ENCODE peak calls at places on chromosomes 3 and 15, in five cellular contexts. K is endothelial cell of umbilical vein, H is stomach, Q is HL-60, D is esophagus muscularis mucosa. M is an unnamed sample.
A peak's percentile ranks its signal among the peaks of the same experiment; 100 is the strongest.

GRCh38 chr3:177452487-177452886 is 255.2 kb upstream of the TBL1XR1 start:
- DNase-seq in K (peak; percentile 75), H (no peak), Q (no peak), D (no peak), M (no peak)

GRCh38 chr3:33624756-33625155 is 93.3 kb downstream of the CLASP2 start:
- DNase-seq in K (no peak), H (no peak), Q (no peak), D (no peak), M (no peak)

GRCh38 chr15:65408370-65409283 is 14.1 kb downstream of the IGDCC4 start:
- DNase-seq in K (peak; percentile 26), H (no peak), Q (no peak), D (no peak), M (no peak)

GRCh38 chr3:46368569-46368968 is 2.2 kb upstream of the CCR5 start:
- DNase-seq in K (no peak), H (peak; percentile 51), Q (peak; percentile 58), D (no peak), M (no peak)

GRCh38 chr3:125061170-125061569 is 5.4 kb upstream of the HEG1 start:
- DNase-seq in K (no peak), H (no peak), Q (no peak), D (peak; percentile 94), M (no peak)

GRCh38 chr3:141462176-141462859 is 24.5 kb upstream of the RASA2 start:
- DNase-seq in K (no peak), H (no peak), Q (no peak), D (no peak), M (no peak)

GRCh38 chr3:133463441-133463860 is 63.6 kb downstream of the BFSP2 start:
- DNase-seq in K (no peak), H (no peak), Q (no peak), D (no peak), M (no peak)

GRCh38 chr3:155270485-155271342 is 22.8 kb downstream of the STRIT1 start:
- DNase-seq in K (no peak), H (no peak), Q (no peak), D (no peak), M (no peak)

GRCh38 chr3:153443961-153444360 is 281.9 kb downstream of the RAP2B start:
- DNase-seq in K (peak; percentile 18), H (no peak), Q (no peak), D (no peak), M (no peak)

GRCh38 chr15:60649845-60650548 is 171.1 kb upstream of the ICE2 start:
- DNase-seq in K (no peak), H (no peak), Q (no peak), D (no peak), M (no peak)

GRCh38 chr3:63763156-63763555 is 55.9 kb upstream of the C3orf49 start:
- DNase-seq in K (no peak), H (no peak), Q (no peak), D (no peak), M (no peak)

GRCh38 chr3:192892981-192893827 is 24.5 kb downstream of the MB21D2 start:
- DNase-seq in K (peak; percentile 44), H (no peak), Q (no peak), D (no peak), M (peak; percentile 10)

GRCh38 chr3:61451841-61452240 is 109.5 kb upstream of the PTPRG start:
- DNase-seq in K (no peak), H (no peak), Q (no peak), D (no peak), M (no peak)

GRCh38 chr3:11995061-11995460 is 9.1 kb upstream of the SYN2 start:
- DNase-seq in K (no peak), H (no peak), Q (no peak), D (no peak), M (no peak)

GRCh38 chr3:137767146-137768020 is 3.3 kb downstream of the SOX14 start:
- DNase-seq in K (no peak), H (no peak), Q (no peak), D (peak; percentile 88), M (no peak)

GRCh38 chr3:156657862-156658731 is 16.3 kb upstream of the TIPARP start:
- DNase-seq in K (no peak), H (no peak), Q (no peak), D (no peak), M (no peak)

GRCh38 chr3:141681390-141681780 is 56.7 kb upstream of the RNF7 start:
- DNase-seq in K (no peak), H (no peak), Q (no peak), D (no peak), M (no peak)

GRCh38 chr3:18477620-18478019 is 52.5 kb upstream of the SATB1 start:
- DNase-seq in K (no peak), H (no peak), Q (no peak), D (no peak), M (no peak)

GRCh38 chr3:188926741-188927650 is 244.8 kb upstream of the TPRG1 start:
- DNase-seq in K (no peak), H (no peak), Q (no peak), D (no peak), M (no peak)

GRCh38 chr15:59332009-59332408 is 40.7 kb downstream of the MYO1E start:
- DNase-seq in K (no peak), H (no peak), Q (no peak), D (no peak), M (no peak)

GRCh38 chr3:160665784-160666526 is 11.0 kb upstream of the ARL14 start:
- DNase-seq in K (peak; percentile 21), H (no peak), Q (no peak), D (no peak), M (no peak)
- TF ChIP-seq POLR2AphosphoS5 in K (no peak), H (no peak), Q (no peak), D (no peak), M (no peak)

GRCh38 chr3:100221159-100221558 is 39.6 kb upstream of the TBC1D23 start:
- DNase-seq in K (no peak), H (no peak), Q (no peak), D (no peak), M (no peak)
- TF ChIP-seq POLR2AphosphoS5 in K (no peak), H (no peak), Q (no peak), D (no peak), M (no peak)

GRCh38 chr15:80990955-80991354 is 1.3 kb upstream of the MESD start:
- DNase-seq in K (no peak), H (no peak), Q (no peak), D (no peak), M (no peak)
- TF ChIP-seq POLR2AphosphoS5 in K (no peak), H (no peak), Q (no peak), D (no peak), M (no peak)

GRCh38 chr15:90667063-90667754 is 49.9 kb upstream of the BLM start:
- DNase-seq in K (no peak), H (no peak), Q (no peak), D (no peak), M (no peak)

GRCh38 chr15:90664650-90665287 is 52.4 kb upstream of the BLM start:
- DNase-seq in K (peak; percentile 28), H (no peak), Q (no peak), D (no peak), M (no peak)

GRCh38 chr15:90660195-90660995 is 56.8 kb upstream of the BLM start:
- DNase-seq in K (no peak), H (peak; percentile 43), Q (peak; percentile 85), D (no peak), M (no peak)

GRCh38 chr15:90666135-90666909 is 50.8 kb upstream of the BLM start:
- DNase-seq in K (no peak), H (no peak), Q (no peak), D (no peak), M (no peak)

GRCh38 chr15:90665288-90666134 is 51.6 kb upstream of the BLM start:
- DNase-seq in K (peak; percentile 19), H (peak; percentile 48), Q (no peak), D (no peak), M (peak; percentile 41)
- TF ChIP-seq POLR2AphosphoS5 in K (peak; percentile 43), H (no peak), Q (peak; percentile 66), D (peak; percentile 71), M (no peak)

GRCh38 chr15:85479071-85479647 is 98.8 kb downstream of the AKAP13 start:
- DNase-seq in K (peak; percentile 79), H (no peak), Q (no peak), D (no peak), M (no peak)

GRCh38 chr15:85475317-85475701 is 94.9 kb downstream of the AKAP13 start:
- DNase-seq in K (peak; percentile 63), H (no peak), Q (peak; percentile 16), D (no peak), M (no peak)

GRCh38 chr15:85477061-85477460 is 96.7 kb downstream of the AKAP13 start:
- DNase-seq in K (no peak), H (no peak), Q (no peak), D (no peak), M (no peak)

GRCh38 chr15:85475711-85476110 is 95.3 kb downstream of the AKAP13 start:
- DNase-seq in K (no peak), H (no peak), Q (no peak), D (no peak), M (no peak)

GRCh38 chr15:85477730-85478129 is 97.3 kb downstream of the AKAP13 start:
- DNase-seq in K (peak; percentile 55), H (no peak), Q (peak; percentile 38), D (no peak), M (no peak)
- TF ChIP-seq POLR2AphosphoS5 in K (no peak), H (no peak), Q (no peak), D (no peak), M (no peak)

GRCh38 chr15:41941644-41942415 is 30.5 kb downstream of the EHD4 start:
- DNase-seq in K (no peak), H (no peak), Q (no peak), D (no peak), M (no peak)

GRCh38 chr15:41942886-41943285 is 29.5 kb downstream of the EHD4 start:
- DNase-seq in K (no peak), H (no peak), Q (no peak), D (no peak), M (no peak)

GRCh38 chr15:41940441-41940857 is 31.9 kb downstream of the EHD4 start:
- DNase-seq in K (peak; percentile 92), H (no peak), Q (no peak), D (no peak), M (no peak)

GRCh38 chr15:41937568-41937923 is 34.8 kb downstream of the EHD4 start:
- DNase-seq in K (no peak), H (no peak), Q (no peak), D (no peak), M (no peak)

GRCh38 chr15:41939986-41940385 is 32.4 kb downstream of the EHD4 start:
- DNase-seq in K (no peak), H (no peak), Q (no peak), D (no peak), M (no peak)
- TF ChIP-seq POLR2AphosphoS5 in K (no peak), H (no peak), Q (no peak), D (no peak), M (no peak)

M was measured in prostate gland.